ENCODE peak calls at places on chromosomes 13 and 19, in seven cellular contexts. Z, K, T, C, Q, R and Y are unnamed samples.

GRCh38 chr19:34254552-34255432 is at the start of gene GARRE1:
- DNase-seq in Z (no peak), K (no peak), T (no peak), C (no peak), Q (peak; percentile 48), R (no peak), Y (no peak)

GRCh38 chr13:107258599-107259187 is 690.8 kb upstream of the ARGLU1 start:
- DNase-seq in Z (peak; percentile 96), K (no peak), T (no peak), C (no peak), Q (no peak), R (peak; percentile 82), Y (no peak)

GRCh38 chr13:25691654-25692053 is 319.9 kb downstream of the ATP8A2 start:
- DNase-seq in Z (no peak), K (no peak), T (no peak), C (no peak), Q (no peak), R (no peak), Y (no peak)

GRCh38 chr19:21519488-21519887 is 14.1 kb downstream of the ZNF429 start:
- DNase-seq in Z (no peak), K (no peak), T (no peak), C (no peak), Q (no peak), R (no peak), Y (no peak)

GRCh38 chr13:31686660-31687430 is 52.5 kb upstream of the RXFP2 start:
- DNase-seq in Z (no peak), K (no peak), T (no peak), C (no peak), Q (no peak), R (no peak), Y (no peak)

GRCh38 chr13:75603038-75603437 is 33.1 kb upstream of the LMO7 start:
- DNase-seq in Z (no peak), K (no peak), T (no peak), C (no peak), Q (no peak), R (no peak), Y (no peak)

GRCh38 chr19:29620931-29621351 is 14.9 kb downstream of the POP4 start:
- DNase-seq in Z (no peak), K (no peak), T (no peak), C (no peak), Q (no peak), R (no peak), Y (no peak)

GRCh38 chr19:44722131-44723121 is 23.5 kb downstream of the CEACAM16 start:
- DNase-seq in Z (no peak), K (no peak), T (no peak), C (no peak), Q (no peak), R (no peak), Y (no peak)

GRCh38 chr13:28657784-28658538 is 969 bp upstream of the POMP start:
- DNase-seq in Z (peak; percentile 56), K (no peak), T (no peak), C (no peak), Q (no peak), R (peak; percentile 19), Y (no peak)

GRCh38 chr13:20191311-20191901 is 1.3 kb downstream of the GJB2 start:
- DNase-seq in Z (no peak), K (no peak), T (no peak), C (no peak), Q (no peak), R (no peak), Y (no peak)

GRCh38 chr13:44403720-44404063 is 30.1 kb downstream of the SERP2 start:
- DNase-seq in Z (no peak), K (no peak), T (no peak), C (no peak), Q (no peak), R (no peak), Y (no peak)

GRCh38 chr13:47801555-47801954 is 199.5 kb downstream of the SUCLA2 start:
- DNase-seq in Z (no peak), K (no peak), T (no peak), C (no peak), Q (no peak), R (no peak), Y (no peak)

GRCh38 chr13:84050551-84050950 is 168.3 kb upstream of the SLITRK1 start:
- DNase-seq in Z (no peak), K (peak; percentile 74), T (no peak), C (no peak), Q (no peak), R (no peak), Y (no peak)

GRCh38 chr19:11964858-11965645 is at the start of gene ZNF763:
- DNase-seq in Z (peak; percentile 91), K (peak; percentile 50), T (peak; percentile 97), C (peak; percentile 67), Q (peak; percentile 93), R (peak; percentile 76), Y (peak; percentile 93)

GRCh38 chr13:21478881-21479808 is 20.0 kb upstream of the ZDHHC20 start:
- DNase-seq in Z (peak; percentile 84), K (peak; percentile 31), T (no peak), C (peak; percentile 77), Q (peak; percentile 65), R (peak; percentile 69), Y (peak; percentile 61)

GRCh38 chr13:113378825-113379224 is 14.9 kb upstream of the GRTP1 start:
- DNase-seq in Z (no peak), K (no peak), T (no peak), C (no peak), Q (no peak), R (no peak), Y (no peak)

GRCh38 chr19:48830088-48830487 is 6.2 kb downstream of the HSD17B14 start:
- DNase-seq in Z (no peak), K (no peak), T (no peak), C (no peak), Q (no peak), R (no peak), Y (no peak)

GRCh38 chr19:21256722-21257121 is 72.5 kb downstream of the ZNF708 start:
- DNase-seq in Z (no peak), K (no peak), T (no peak), C (peak; percentile 4), Q (no peak), R (peak; percentile 39), Y (no peak)

GRCh38 chr13:20131057-20131832 is 29.6 kb downstream of the GJA3 start:
- DNase-seq in Z (no peak), K (no peak), T (no peak), C (no peak), Q (no peak), R (no peak), Y (no peak)

GRCh38 chr19:35222373-35223005 is 6.0 kb downstream of the FAM187B start:
- DNase-seq in Z (no peak), K (no peak), T (no peak), C (no peak), Q (no peak), R (no peak), Y (no peak)

GRCh38 chr13:68810660-68811059 is 1297.0 kb upstream of the ATXN8OS start:
- DNase-seq in Z (no peak), K (no peak), T (no peak), C (no peak), Q (peak; percentile 21), R (no peak), Y (no peak)

GRCh38 chr13:98445340-98446233 is 131.3 kb downstream of the STK24 start:
- DNase-seq in Z (peak; percentile 68), K (no peak), T (peak; percentile 69), C (peak; percentile 34), Q (peak; percentile 54), R (peak; percentile 53), Y (peak; percentile 73)
- H3K4me3 ChIP-seq in Z (no peak overlapping the region), K (no peak overlapping the region), T (no peak overlapping the region), C (no peak overlapping the region), Q (no peak overlapping the region), R (no peak overlapping the region), Y (no peak overlapping the region)

GRCh38 chr13:64333888-64334287 is 2896.2 kb downstream of the PCDH9 start:
- DNase-seq in Z (no peak), K (no peak), T (no peak), C (no peak), Q (peak; percentile 0), R (no peak), Y (no peak)

GRCh38 chr13:64339373-64340063 is 2890.6 kb downstream of the PCDH9 start:
- DNase-seq in Z (no peak), K (no peak), T (no peak), C (no peak), Q (no peak), R (no peak), Y (no peak)

GRCh38 chr13:64338671-64339070 is 2891.5 kb downstream of the PCDH9 start:
- DNase-seq in Z (no peak), K (no peak), T (no peak), C (no peak), Q (no peak), R (no peak), Y (no peak)
- H3K27me3 ChIP-seq in Z (no peaks in the 10 kb centered on the region), K (no peaks in the 10 kb centered on the region), T (no peaks in the 10 kb centered on the region), C (no peaks in the 10 kb centered on the region), Q (no peaks in the 10 kb centered on the region), R (no peaks in the 10 kb centered on the region), Y (no peaks in the 10 kb centered on the region)

GRCh38 chr19:4585556-4585955 is 26.1 kb upstream of the SEMA6B start:
- DNase-seq in Z (no peak), K (no peak), T (no peak), C (no peak), Q (no peak), R (no peak), Y (no peak)

GRCh38 chr19:4583961-4584669 is 24.6 kb upstream of the SEMA6B start:
- DNase-seq in Z (peak; percentile 47), K (no peak), T (no peak), C (no peak), Q (peak; percentile 71), R (no peak), Y (no peak)

GRCh38 chr19:4582980-4583842 is 23.7 kb upstream of the SEMA6B start:
- DNase-seq in Z (no peak), K (no peak), T (no peak), C (no peak), Q (no peak), R (no peak), Y (no peak)

GRCh38 chr19:4586245-4586644 is 26.8 kb upstream of the SEMA6B start:
- DNase-seq in Z (no peak), K (no peak), T (no peak), C (no peak), Q (no peak), R (no peak), Y (no peak)

DNA sequence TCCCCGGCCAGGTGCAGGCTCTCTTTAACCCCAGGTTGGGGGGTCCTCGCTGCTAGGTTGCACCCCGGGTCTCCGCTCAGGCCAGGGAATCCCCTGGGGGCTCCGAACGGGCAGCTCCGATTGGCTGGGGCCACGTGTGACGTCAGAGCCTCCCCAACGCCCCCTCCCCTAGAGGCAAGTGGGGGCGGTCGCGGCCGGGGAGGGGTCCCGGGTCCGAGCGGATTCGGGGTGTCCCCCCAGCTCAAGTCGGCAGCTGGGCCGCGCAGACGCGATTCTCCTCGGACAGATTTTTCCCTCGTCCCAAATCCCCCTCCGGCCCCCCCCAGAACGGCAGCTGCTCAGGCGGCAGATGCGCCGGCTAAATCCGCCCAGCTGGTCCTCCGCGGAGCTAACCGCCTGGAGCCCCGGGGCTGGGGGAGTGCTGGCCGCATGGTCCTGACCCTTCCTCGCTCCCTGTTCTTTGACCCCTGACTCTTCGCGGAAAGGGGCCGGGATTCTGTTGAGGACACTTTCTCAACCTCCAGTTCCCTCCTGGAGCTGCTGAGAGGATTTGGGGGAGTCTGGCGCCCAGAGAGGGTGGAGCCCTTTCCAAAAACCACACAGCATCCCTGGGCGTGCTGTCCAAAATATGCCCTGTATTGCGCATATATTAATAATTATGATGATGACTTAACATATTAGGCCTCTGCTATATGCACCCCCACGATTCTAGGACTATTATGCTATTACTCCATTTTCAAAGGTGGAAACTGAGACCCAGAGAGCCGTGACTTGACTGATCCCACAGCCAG is 25.4 kb upstream of the SEMA6B start:
- DNase-seq in Z (peak; percentile 40), K (no peak), T (no peak), C (no peak), Q (no peak), R (no peak), Y (no peak)
- H3K4me3 ChIP-seq in Z (peak overlapping the region; percentile 56), K (peak overlapping the region; percentile 44), T (peak overlapping the region; percentile 22), C (peak overlapping the region; percentile 32), Q (peak overlapping the region; percentile 47), R (no peak overlapping the region), Y (no peak overlapping the region)

GRCh38 chr19:41533691-41534090 is 42.3 kb upstream of the CEACAM21 start:
- DNase-seq in Z (no peak), K (no peak), T (no peak), C (no peak), Q (no peak), R (no peak), Y (no peak)
- H3K27me3 ChIP-seq in Z (peaks cover 34% of the 10 kb centered on the region), K (peaks cover 4% of the 10 kb centered on the region), T (no peaks in the 10 kb centered on the region), C (no peaks in the 10 kb centered on the region), Q (peaks cover 33% of the 10 kb centered on the region), R (no peaks in the 10 kb centered on the region), Y (no peaks in the 10 kb centered on the region)